ENCODE peak calls at places on chromosomes 12 and 14, in seven cellular contexts. One of them, this sample, is unnamed.
A peak's percentile ranks its signal among the peaks of the same experiment; 100 is the strongest.

GRCh38 chr14:72851660-72852059 is 42.2 kb downstream of the DPF3 start:
- DNase-seq in CD8-positive, alpha-beta T cell: no peak
- DNase-seq in heart right ventricle: no peak
- DNase-seq in GM13976: no peak
- DNase-seq in ACHN: no peak
- DNase-seq in cerebellar cortex: no peak
- DNase-seq in BE2C: no peak
- DNase-seq in this sample: no peak

GRCh38 chr14:59360923-59361794 is 104.0 kb downstream of the GPR135 start:
- DNase-seq in ACHN: no peak
- DNase-seq in BE2C: peak; percentile 71
- DNase-seq in heart right ventricle: peak; percentile 74
- DNase-seq in GM13976: no peak
- DNase-seq in cerebellar cortex: peak; percentile 72
- DNase-seq in CD8-positive, alpha-beta T cell: no peak
- DNase-seq in this sample: peak; percentile 52

GRCh38 chr14:64696355-64696844 is 7.8 kb upstream of the PLEKHG3 start:
- DNase-seq in heart right ventricle: no peak
- DNase-seq in ACHN: peak; percentile 10
- DNase-seq in GM13976: no peak
- DNase-seq in BE2C: no peak
- DNase-seq in cerebellar cortex: no peak
- DNase-seq in CD8-positive, alpha-beta T cell: no peak
- DNase-seq in this sample: no peak

GRCh38 chr14:99191663-99192621 is 80.1 kb downstream of the BCL11B start:
- DNase-seq in heart right ventricle: peak; percentile 67
- DNase-seq in CD8-positive, alpha-beta T cell: no peak
- DNase-seq in ACHN: peak; percentile 45
- DNase-seq in GM13976: no peak
- DNase-seq in BE2C: no peak
- DNase-seq in cerebellar cortex: peak; percentile 85
- DNase-seq in this sample: peak; percentile 78

GRCh38 chr14:69663322-69663686 is 51.9 kb downstream of the SUSD6 start:
- DNase-seq in BE2C: no peak
- DNase-seq in ACHN: no peak
- DNase-seq in cerebellar cortex: no peak
- DNase-seq in CD8-positive, alpha-beta T cell: no peak
- DNase-seq in GM13976: no peak
- DNase-seq in heart right ventricle: no peak
- DNase-seq in this sample: peak; percentile 20

GRCh38 chr12:127381043-127381668 is 885.8 kb upstream of the TMEM132C start:
- DNase-seq in GM13976: peak; percentile 76
- DNase-seq in BE2C: peak; percentile 56
- DNase-seq in CD8-positive, alpha-beta T cell: peak; percentile 10
- DNase-seq in heart right ventricle: peak; percentile 6
- DNase-seq in ACHN: peak; percentile 70
- DNase-seq in cerebellar cortex: peak; percentile 57
- DNase-seq in this sample: peak; percentile 50

GRCh38 chr12:66653801-66654200 is 25.1 kb downstream of the GRIP1 start:
- DNase-seq in GM13976: no peak
- DNase-seq in cerebellar cortex: no peak
- DNase-seq in BE2C: no peak
- DNase-seq in CD8-positive, alpha-beta T cell: no peak
- DNase-seq in ACHN: no peak
- DNase-seq in heart right ventricle: no peak
- DNase-seq in this sample: no peak

GRCh38 chr14:101276309-101277091 is 284.8 kb upstream of the DIO3 start:
- DNase-seq in cerebellar cortex: no peak
- DNase-seq in heart right ventricle: no peak
- DNase-seq in GM13976: no peak
- DNase-seq in CD8-positive, alpha-beta T cell: no peak
- DNase-seq in ACHN: no peak
- DNase-seq in BE2C: no peak
- DNase-seq in this sample: no peak

GRCh38 chr12:54704187-54704586 is 56.0 kb upstream of the DCD start:
- DNase-seq in cerebellar cortex: no peak
- DNase-seq in heart right ventricle: no peak
- DNase-seq in GM13976: no peak
- DNase-seq in BE2C: no peak
- DNase-seq in CD8-positive, alpha-beta T cell: no peak
- DNase-seq in ACHN: no peak
- DNase-seq in this sample: no peak

GRCh38 chr14:68089146-68089715 is 269.7 kb downstream of the RAD51B start:
- DNase-seq in cerebellar cortex: peak; percentile 77
- DNase-seq in BE2C: no peak
- DNase-seq in CD8-positive, alpha-beta T cell: no peak
- DNase-seq in ACHN: peak; percentile 78
- DNase-seq in GM13976: no peak
- DNase-seq in heart right ventricle: no peak
- DNase-seq in this sample: peak; percentile 92

This sample was measured in astrocyte of the spinal cord.